ENCODE peak calls at places on chromosome 10, in seven cellular contexts. Z is lower leg skin, L is ELR, K is NCI-H1092, E is left ventricle myocardium inferior, X is body of pancreas, J is GM23338. M is an unnamed sample.

GRCh38 chr10:104835422-104835821 is 194.3 kb downstream of the SORCS3 start:
- DNase-seq in Z (no peak), L (no peak), K (no peak), E (no peak), X (no peak), J (no peak), M (no peak)

GRCh38 chr10:94066411-94066810 is 72.7 kb downstream of the PLCE1 start:
- DNase-seq in Z (no peak), L (peak), K (no peak), E (no peak), X (no peak), J (peak), M (peak)

GRCh38 chr10:132607491-132607890 is 69.9 kb downstream of the INPP5A start:
- DNase-seq in Z (no peak), L (no peak), K (no peak), E (no peak), X (no peak), J (no peak), M (no peak)

GRCh38 chr10:113021268-113022028 is 71.4 kb downstream of the TCF7L2 start:
- DNase-seq in Z (no peak), L (no peak), K (no peak), E (no peak), X (peak), J (no peak), M (no peak)

GRCh38 chr10:53839437-53840039 is 961.5 kb downstream of the PCDH15 start:
- DNase-seq in Z (no peak), L (peak), K (no peak), E (no peak), X (no peak), J (peak), M (peak)

GRCh38 chr10:113176652-113177155 is 226.7 kb downstream of the TCF7L2 start:
- DNase-seq in Z (no peak), L (no peak), K (no peak), E (no peak), X (no peak), J (no peak), M (no peak)

GRCh38 chr10:96236876-96237275 is 34.5 kb downstream of the BLNK start:
- DNase-seq in Z (no peak), L (no peak), K (no peak), E (no peak), X (no peak), J (no peak), M (no peak)

GRCh38 chr10:6399241-6399701 is 180.8 kb downstream of the PRKCQ start:
- DNase-seq in Z (peak), L (peak), K (no peak), E (no peak), X (peak), J (no peak), M (no peak)

GRCh38 chr10:122021421-122021820 is 32.5 kb downstream of the TACC2 start:
- DNase-seq in Z (peak), L (no peak), K (no peak), E (no peak), X (peak), J (no peak), M (peak)

GRCh38 chr10:100895896-100896295 is 16.9 kb upstream of the SLF2 start:
- DNase-seq in Z (no peak), L (no peak), K (no peak), E (no peak), X (no peak), J (no peak), M (no peak)

GRCh38 chr10:17713133-17713532 is 38.9 kb upstream of the TMEM236 start:
- DNase-seq in Z (no peak), L (no peak), K (no peak), E (no peak), X (no peak), J (no peak), M (no peak)

GRCh38 chr10:88309365-88309764 is 273.8 kb downstream of the RNLS start:
- DNase-seq in Z (no peak), L (no peak), K (no peak), E (no peak), X (no peak), J (no peak), M (no peak)

GRCh38 chr10:33913194-33913593 is 578.7 kb upstream of the NRP1 start:
- DNase-seq in Z (no peak), L (peak), K (no peak), E (no peak), X (no peak), J (no peak), M (no peak)

GRCh38 chr10:129771024-129771423 is 193.1 kb downstream of the EBF3 start:
- DNase-seq in Z (no peak), L (no peak), K (no peak), E (no peak), X (no peak), J (no peak), M (no peak)

GRCh38 chr10:8835453-8836167 is 781.1 kb downstream of the GATA3 start:
- DNase-seq in Z (no peak), L (no peak), K (no peak), E (no peak), X (no peak), J (no peak), M (no peak)

GRCh38 chr10:19819419-19820033 is 3.3 kb downstream of the PLXDC2 start:
- DNase-seq in Z (peak), L (peak), K (no peak), E (no peak), X (peak), J (peak), M (peak)

GRCh38 chr10:84076540-84077195 is 62.6 kb upstream of the GHITM start:
- DNase-seq in Z (no peak), L (peak), K (no peak), E (no peak), X (no peak), J (peak), M (peak)

GRCh38 chr10:97101166-97101940 is 84.4 kb downstream of the SLIT1 start:
- DNase-seq in Z (no peak), L (peak), K (no peak), E (no peak), X (no peak), J (peak), M (no peak)

GRCh38 chr10:102455893-102456471 is 4.6 kb upstream of the C10orf95 start:
- DNase-seq in Z (no peak), L (peak), K (no peak), E (no peak), X (no peak), J (peak), M (peak)

GRCh38 chr10:28711776-28712175 is 34.5 kb downstream of the BAMBI start:
- DNase-seq in Z (no peak), L (peak), K (no peak), E (no peak), X (no peak), J (no peak), M (no peak)

GRCh38 chr10:31399631-31400030 is 80.6 kb downstream of the ZEB1 start:
- DNase-seq in Z (no peak), L (no peak), K (no peak), E (peak), X (no peak), J (no peak), M (no peak)

GRCh38 chr10:17910144-17910789 is 41.5 kb upstream of the SLC39A12 start:
- DNase-seq in Z (peak), L (peak), K (no peak), E (no peak), X (peak), J (peak), M (peak)

GRCh38 chr10:1153805-1154351 is 97.7 kb downstream of the WDR37 start:
- DNase-seq in Z (no peak), L (no peak), K (no peak), E (no peak), X (no peak), J (no peak), M (no peak)

GRCh38 chr10:124303662-124304418 is 114.9 kb downstream of the OAT start:
- DNase-seq in Z (no peak), L (no peak), K (no peak), E (no peak), X (no peak), J (no peak), M (no peak)

GRCh38 chr10:104333728-104334373 is 4.4 kb downstream of the ITPRIP start:
- DNase-seq in Z (peak), L (no peak), K (no peak), E (no peak), X (no peak), J (no peak), M (no peak)

GRCh38 chr10:15118615-15119014 is 21.5 kb downstream of the RPP38 start:
- DNase-seq in Z (no peak), L (no peak), K (no peak), E (no peak), X (no peak), J (no peak), M (no peak)

GRCh38 chr10:79350407-79351154 is 3.3 kb downstream of the PPIF start:
- DNase-seq in Z (no peak), L (no peak), K (no peak), E (no peak), X (no peak), J (no peak), M (no peak)

GRCh38 chr10:114401195-114401741 is 3.0 kb downstream of the AFAP1L2 start:
- DNase-seq in Z (peak), L (peak), K (no peak), E (peak), X (peak), J (no peak), M (no peak)

GRCh38 chr10:59586407-59586891 is 123.2 kb downstream of the SLC16A9 start:
- DNase-seq in Z (no peak), L (no peak), K (no peak), E (no peak), X (no peak), J (no peak), M (no peak)

GRCh38 chr10:49008505-49009202 is 69.0 kb upstream of the LRRC18 start:
- DNase-seq in Z (no peak), L (no peak), K (no peak), E (no peak), X (no peak), J (no peak), M (no peak)

GRCh38 chr10:15433850-15434537 is 62.9 kb upstream of the FAM171A1 start:
- DNase-seq in Z (peak), L (peak), K (peak), E (no peak), X (peak), J (peak), M (peak)

M was measured in hepatocyte.